ENCODE peak calls at places on chromosomes 5 and 9, in nine cellular contexts. One of them, this sample, is unnamed.

GRCh38 chr5:139755892-139756671 is 39.5 kb upstream of the PSD2 start:
- DNase-seq in lung: no peak
- DNase-seq in left ventricle myocardium inferior: no peak
- DNase-seq in colonic mucosa: no peak
- DNase-seq in AG04450: no peak
- DNase-seq in PC-3: no peak
- DNase-seq in uterus: no peak
- DNase-seq in tibial nerve: no peak
- DNase-seq in Peyer's patch: peak; percentile 56
- DNase-seq in this sample: no peak

GRCh38 chr5:57037355-57037754 is 85.4 kb upstream of the MIER3 start:
- DNase-seq in PC-3: no peak
- DNase-seq in AG04450: no peak
- DNase-seq in tibial nerve: no peak
- DNase-seq in lung: no peak
- DNase-seq in Peyer's patch: no peak
- DNase-seq in uterus: no peak
- DNase-seq in colonic mucosa: no peak
- DNase-seq in left ventricle myocardium inferior: no peak
- DNase-seq in this sample: no peak

GRCh38 chr5:133994297-133994989 is 10.3 kb downstream of the VDAC1 start:
- DNase-seq in uterus: no peak
- DNase-seq in Peyer's patch: no peak
- DNase-seq in AG04450: no peak
- DNase-seq in PC-3: no peak
- DNase-seq in colonic mucosa: no peak
- DNase-seq in left ventricle myocardium inferior: no peak
- DNase-seq in tibial nerve: no peak
- DNase-seq in lung: no peak
- DNase-seq in this sample: no peak

GRCh38 chr5:43643327-43643726 is 40.3 kb downstream of the NNT start:
- DNase-seq in left ventricle myocardium inferior: no peak
- DNase-seq in tibial nerve: no peak
- DNase-seq in uterus: no peak
- DNase-seq in lung: no peak
- DNase-seq in PC-3: no peak
- DNase-seq in colonic mucosa: no peak
- DNase-seq in Peyer's patch: no peak
- DNase-seq in AG04450: no peak
- DNase-seq in this sample: no peak

GRCh38 chr9:20898885-20899554 is 132.4 kb downstream of the HACD4 start:
- DNase-seq in colonic mucosa: no peak
- DNase-seq in PC-3: peak; percentile 32
- DNase-seq in tibial nerve: no peak
- DNase-seq in AG04450: no peak
- DNase-seq in Peyer's patch: no peak
- DNase-seq in uterus: no peak
- DNase-seq in left ventricle myocardium inferior: no peak
- DNase-seq in lung: no peak
- DNase-seq in this sample: no peak

GRCh38 chr5:137262818-137263217 is 236.3 kb downstream of the SPOCK1 start:
- DNase-seq in Peyer's patch: no peak
- DNase-seq in colonic mucosa: no peak
- DNase-seq in left ventricle myocardium inferior: no peak
- DNase-seq in uterus: no peak
- DNase-seq in tibial nerve: no peak
- DNase-seq in AG04450: no peak
- DNase-seq in PC-3: no peak
- DNase-seq in lung: no peak
- DNase-seq in this sample: no peak

GRCh38 chr5:91212336-91213092 is 170.6 kb downstream of the ARRDC3 start:
- DNase-seq in AG04450: peak; percentile 81
- DNase-seq in colonic mucosa: peak; percentile 58
- DNase-seq in tibial nerve: peak; percentile 43
- DNase-seq in uterus: peak; percentile 73
- DNase-seq in Peyer's patch: peak; percentile 54
- DNase-seq in left ventricle myocardium inferior: no peak
- DNase-seq in PC-3: peak; percentile 76
- DNase-seq in lung: no peak
- DNase-seq in this sample: peak; percentile 15

GRCh38 chr9:115395511-115396021 is 277.6 kb upstream of the TNC start:
- DNase-seq in colonic mucosa: no peak
- DNase-seq in left ventricle myocardium inferior: no peak
- DNase-seq in PC-3: peak; percentile 73
- DNase-seq in uterus: no peak
- DNase-seq in Peyer's patch: no peak
- DNase-seq in lung: no peak
- DNase-seq in AG04450: peak; percentile 20
- DNase-seq in tibial nerve: no peak
- DNase-seq in this sample: no peak

GRCh38 chr5:172542651-172543131 is 88.4 kb upstream of the SH3PXD2B start:
- DNase-seq in tibial nerve: no peak
- DNase-seq in left ventricle myocardium inferior: no peak
- DNase-seq in colonic mucosa: peak; percentile 9
- DNase-seq in PC-3: no peak
- DNase-seq in Peyer's patch: peak; percentile 25
- DNase-seq in uterus: peak; percentile 11
- DNase-seq in AG04450: no peak
- DNase-seq in lung: no peak
- DNase-seq in this sample: no peak

GRCh38 chr5:178077751-178078150 is 35.6 kb upstream of the N4BP3 start:
- DNase-seq in left ventricle myocardium inferior: no peak
- DNase-seq in PC-3: no peak
- DNase-seq in tibial nerve: no peak
- DNase-seq in lung: no peak
- DNase-seq in AG04450: no peak
- DNase-seq in uterus: no peak
- DNase-seq in colonic mucosa: no peak
- DNase-seq in Peyer's patch: no peak
- DNase-seq in this sample: no peak

GRCh38 chr5:44862808-44863207 is 54.1 kb downstream of the MRPS30 start:
- DNase-seq in Peyer's patch: no peak
- DNase-seq in AG04450: no peak
- DNase-seq in lung: no peak
- DNase-seq in left ventricle myocardium inferior: no peak
- DNase-seq in PC-3: peak; percentile 68
- DNase-seq in uterus: no peak
- DNase-seq in colonic mucosa: no peak
- DNase-seq in tibial nerve: no peak
- DNase-seq in this sample: no peak

GRCh38 chr5:83107692-83108410 is 30.5 kb downstream of the XRCC4 start:
- DNase-seq in AG04450: no peak
- DNase-seq in tibial nerve: no peak
- DNase-seq in uterus: no peak
- DNase-seq in left ventricle myocardium inferior: no peak
- DNase-seq in PC-3: no peak
- DNase-seq in lung: no peak
- DNase-seq in colonic mucosa: no peak
- DNase-seq in Peyer's patch: no peak
- DNase-seq in this sample: no peak

GRCh38 chr5:34967540-34967939 is 38.2 kb downstream of the DNAJC21 start:
- DNase-seq in colonic mucosa: no peak
- DNase-seq in Peyer's patch: no peak
- DNase-seq in uterus: no peak
- DNase-seq in left ventricle myocardium inferior: no peak
- DNase-seq in PC-3: no peak
- DNase-seq in lung: no peak
- DNase-seq in AG04450: no peak
- DNase-seq in tibial nerve: no peak
- DNase-seq in this sample: no peak

GRCh38 chr5:125326114-125326513 is 579.7 kb upstream of the ZNF608 start:
- DNase-seq in tibial nerve: peak; percentile 46
- DNase-seq in PC-3: peak; percentile 52
- DNase-seq in colonic mucosa: peak; percentile 40
- DNase-seq in lung: peak; percentile 36
- DNase-seq in uterus: peak; percentile 35
- DNase-seq in AG04450: peak; percentile 55
- DNase-seq in left ventricle myocardium inferior: peak; percentile 17
- DNase-seq in Peyer's patch: peak; percentile 66
- DNase-seq in this sample: no peak

GRCh38 chr9:90793729-90794128 is 7.9 kb upstream of the SYK start:
- DNase-seq in AG04450: no peak
- DNase-seq in lung: no peak
- DNase-seq in tibial nerve: no peak
- DNase-seq in colonic mucosa: no peak
- DNase-seq in left ventricle myocardium inferior: no peak
- DNase-seq in PC-3: no peak
- DNase-seq in uterus: no peak
- DNase-seq in Peyer's patch: no peak
- DNase-seq in this sample: no peak

GRCh38 chr9:113566712-113567071 is 103.2 kb downstream of the RGS3 start:
- DNase-seq in lung: no peak
- DNase-seq in AG04450: no peak
- DNase-seq in tibial nerve: no peak
- DNase-seq in Peyer's patch: peak; percentile 37
- DNase-seq in uterus: peak; percentile 12
- DNase-seq in PC-3: no peak
- DNase-seq in colonic mucosa: no peak
- DNase-seq in left ventricle myocardium inferior: no peak
- DNase-seq in this sample: peak; percentile 23

GRCh38 chr9:113566011-113566711 is 102.6 kb downstream of the RGS3 start:
- DNase-seq in left ventricle myocardium inferior: no peak
- DNase-seq in PC-3: no peak
- DNase-seq in uterus: peak; percentile 6
- DNase-seq in AG04450: no peak
- DNase-seq in colonic mucosa: no peak
- DNase-seq in Peyer's patch: peak; percentile 41
- DNase-seq in tibial nerve: no peak
- DNase-seq in lung: no peak
- DNase-seq in this sample: peak; percentile 21

GRCh38 chr9:113563856-113564514 is 100.5 kb downstream of the RGS3 start:
- DNase-seq in tibial nerve: no peak
- DNase-seq in uterus: no peak
- DNase-seq in AG04450: no peak
- DNase-seq in Peyer's patch: no peak
- DNase-seq in colonic mucosa: peak; percentile 51
- DNase-seq in lung: no peak
- DNase-seq in PC-3: no peak
- DNase-seq in left ventricle myocardium inferior: no peak
- DNase-seq in this sample: peak; percentile 7

GRCh38 chr9:113562653-113563381 is 99.3 kb downstream of the RGS3 start:
- DNase-seq in lung: no peak
- DNase-seq in uterus: no peak
- DNase-seq in Peyer's patch: no peak
- DNase-seq in left ventricle myocardium inferior: no peak
- DNase-seq in AG04450: no peak
- DNase-seq in PC-3: no peak
- DNase-seq in tibial nerve: no peak
- DNase-seq in colonic mucosa: no peak
- DNase-seq in this sample: peak; percentile 11

GRCh38 chr9:113564804-113565237 is 101.3 kb downstream of the RGS3 start:
- DNase-seq in colonic mucosa: peak; percentile 87
- DNase-seq in tibial nerve: no peak
- DNase-seq in lung: peak; percentile 70
- DNase-seq in uterus: no peak
- DNase-seq in left ventricle myocardium inferior: peak; percentile 69
- DNase-seq in AG04450: no peak
- DNase-seq in PC-3: no peak
- DNase-seq in Peyer's patch: peak; percentile 67
- DNase-seq in this sample: peak; percentile 64
- H3K4me3 ChIP-seq in colonic mucosa: peak overlapping the region; percentile 37
- H3K4me3 ChIP-seq in tibial nerve: peak overlapping the region; percentile 16
- H3K4me3 ChIP-seq in lung: no peak overlapping the region
- H3K4me3 ChIP-seq in uterus: peak overlapping the region; percentile 26
- H3K4me3 ChIP-seq in left ventricle myocardium inferior: peak overlapping the region; percentile 64
- H3K4me3 ChIP-seq in AG04450: peak overlapping the region; percentile 79
- H3K4me3 ChIP-seq in PC-3: no peak overlapping the region
- H3K4me3 ChIP-seq in Peyer's patch: peak overlapping the region; percentile 32
- H3K4me3 ChIP-seq in this sample: peak overlapping the region; percentile 7

DNA sequence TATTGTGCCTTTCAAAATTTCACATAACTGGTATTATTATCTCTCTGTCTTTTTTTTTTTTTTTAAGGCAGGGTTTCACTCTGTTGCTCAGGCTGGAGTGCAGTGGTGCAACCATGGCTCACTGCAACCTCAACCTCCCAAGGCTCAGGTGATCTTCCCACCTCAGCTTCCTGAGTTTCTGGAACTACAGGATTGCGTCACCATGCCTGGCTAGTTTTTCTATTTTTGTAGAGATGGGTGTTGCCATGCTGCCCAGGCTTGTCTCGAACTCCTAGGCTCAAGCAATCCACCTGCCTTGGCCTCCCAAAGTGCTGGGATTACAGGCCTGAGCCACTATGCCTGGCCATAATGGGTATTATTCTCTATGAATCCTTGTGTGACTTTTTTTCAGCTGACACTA is 402.3 kb upstream of the SMARCA2 start:
- DNase-seq in PC-3: no peak
- DNase-seq in tibial nerve: no peak
- DNase-seq in Peyer's patch: no peak
- DNase-seq in uterus: no peak
- DNase-seq in colonic mucosa: no peak
- DNase-seq in AG04450: no peak
- DNase-seq in lung: no peak
- DNase-seq in left ventricle myocardium inferior: no peak
- DNase-seq in this sample: no peak
- H3K9me3 ChIP-seq in PC-3: no peaks in the 10 kb centered on the region
- H3K9me3 ChIP-seq in tibial nerve: no peaks in the 10 kb centered on the region
- H3K9me3 ChIP-seq in Peyer's patch: no peaks in the 10 kb centered on the region
- H3K9me3 ChIP-seq in uterus: no peaks in the 10 kb centered on the region
- H3K9me3 ChIP-seq in colonic mucosa: no peaks in the 10 kb centered on the region
- H3K9me3 ChIP-seq in AG04450: no peaks in the 10 kb centered on the region
- H3K9me3 ChIP-seq in lung: peaks cover 2% of the 10 kb centered on the region
- H3K9me3 ChIP-seq in left ventricle myocardium inferior: peaks cover 14% of the 10 kb centered on the region
- H3K9me3 ChIP-seq in this sample: no peaks in the 10 kb centered on the region

GRCh38 chr5:29402270-29402669 is 1791.2 kb upstream of the CDH6 start:
- DNase-seq in Peyer's patch: no peak
- DNase-seq in colonic mucosa: no peak
- DNase-seq in tibial nerve: no peak
- DNase-seq in PC-3: no peak
- DNase-seq in AG04450: no peak
- DNase-seq in lung: no peak
- DNase-seq in left ventricle myocardium inferior: no peak
- DNase-seq in uterus: no peak
- DNase-seq in this sample: no peak
- H3K4me3 ChIP-seq in Peyer's patch: no peak overlapping the region
- H3K4me3 ChIP-seq in colonic mucosa: no peak overlapping the region
- H3K4me3 ChIP-seq in tibial nerve: no peak overlapping the region
- H3K4me3 ChIP-seq in PC-3: no peak overlapping the region
- H3K4me3 ChIP-seq in AG04450: no peak overlapping the region
- H3K4me3 ChIP-seq in lung: no peak overlapping the region
- H3K4me3 ChIP-seq in left ventricle myocardium inferior: no peak overlapping the region
- H3K4me3 ChIP-seq in uterus: no peak overlapping the region
- H3K4me3 ChIP-seq in this sample: no peak overlapping the region

DNA sequence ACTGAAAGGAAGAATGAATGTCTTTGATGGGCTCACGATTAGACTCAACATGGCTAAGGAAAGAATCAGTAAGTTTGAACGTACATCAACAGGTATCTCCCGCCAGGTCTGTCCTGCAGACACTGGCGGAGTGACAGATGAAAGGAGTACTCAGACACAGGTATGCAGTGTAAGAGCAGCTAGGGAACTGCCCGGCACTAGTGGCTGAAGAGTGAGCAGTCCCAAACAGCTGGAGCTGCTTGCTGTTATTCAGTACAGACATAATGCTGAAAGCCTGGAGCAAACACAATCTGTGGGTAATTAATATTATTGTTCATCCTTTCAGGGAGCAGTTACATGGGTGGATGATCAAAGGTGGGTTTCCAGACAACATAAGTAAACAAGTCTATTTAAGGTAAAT is 835.5 kb downstream of the TLE4 start:
- DNase-seq in left ventricle myocardium inferior: no peak
- DNase-seq in colonic mucosa: no peak
- DNase-seq in AG04450: no peak
- DNase-seq in uterus: no peak
- DNase-seq in PC-3: no peak
- DNase-seq in Peyer's patch: no peak
- DNase-seq in tibial nerve: no peak
- DNase-seq in lung: no peak
- DNase-seq in this sample: no peak
- H3K9me3 ChIP-seq in left ventricle myocardium inferior: no peaks in the 10 kb centered on the region
- H3K9me3 ChIP-seq in colonic mucosa: no peaks in the 10 kb centered on the region
- H3K9me3 ChIP-seq in AG04450: no peaks in the 10 kb centered on the region
- H3K9me3 ChIP-seq in uterus: no peaks in the 10 kb centered on the region
- H3K9me3 ChIP-seq in PC-3: no peaks in the 10 kb centered on the region
- H3K9me3 ChIP-seq in Peyer's patch: no peaks in the 10 kb centered on the region
- H3K9me3 ChIP-seq in tibial nerve: no peaks in the 10 kb centered on the region
- H3K9me3 ChIP-seq in lung: peaks cover 2% of the 10 kb centered on the region
- H3K9me3 ChIP-seq in this sample: no peaks in the 10 kb centered on the region